ENCODE peak calls at places on chromosome 13, in four cellular contexts. F is transverse colon, N is psoas muscle, Z is heart left ventricle. W is an unnamed sample.

GRCh38 chr13:106139407-106139806 is 396.1 kb downstream of the EFNB2 start:
- DNase-seq in N (no peak), F (no peak), Z (no peak), W (no peak)

GRCh38 chr13:26991508-26992181 is 180.0 kb downstream of the USP12 start:
- DNase-seq in Z (no peak), F (no peak), N (no peak), W (no peak)

GRCh38 chr13:38582133-38582532 is 104.7 kb upstream of the FREM2 start:
- DNase-seq in F (no peak), N (no peak), Z (no peak), W (no peak)

GRCh38 chr13:32720026-32720425 is 133.8 kb downstream of the PDS5B start:
- DNase-seq in N (no peak), F (no peak), Z (no peak), W (no peak)

GRCh38 chr13:106382569-106382968 is 152.9 kb downstream of the EFNB2 start:
- DNase-seq in F (no peak), N (no peak), Z (no peak), W (no peak)

GRCh38 chr13:67353891-67354459 is 123.8 kb upstream of the PCDH9 start:
- DNase-seq in Z (no peak), N (no peak), F (no peak), W (no peak)

GRCh38 chr13:75705395-75705794 is 69.3 kb downstream of the LMO7 start:
- DNase-seq in N (no peak), Z (no peak), F (no peak), W (peak; percentile 97)

GRCh38 chr13:100513987-100514670 is 74.5 kb downstream of the GGACT start:
- DNase-seq in F (no peak), N (no peak), Z (no peak), W (no peak)

GRCh38 chr13:76019421-76020044 is 383.4 kb downstream of the LMO7 start:
- DNase-seq in N (no peak), Z (no peak), F (no peak), W (no peak)

GRCh38 chr13:32008518-32009175 is 22.9 kb upstream of the FRY start:
- DNase-seq in Z (no peak), F (no peak), N (no peak), W (no peak)

GRCh38 chr13:40352385-40352778 is 314.1 kb downstream of the FOXO1 start:
- DNase-seq in N (peak; percentile 91), F (no peak), Z (peak; percentile 79), W (no peak)

GRCh38 chr13:63139277-63139676 is 1723.6 kb upstream of the PCDH20 start:
- DNase-seq in N (no peak), F (no peak), Z (no peak), W (no peak)

GRCh38 chr13:80131204-80131603 is 209.7 kb downstream of the SPRY2 start:
- DNase-seq in F (peak; percentile 81), N (peak; percentile 87), Z (peak; percentile 84), W (no peak)

GRCh38 chr13:52879950-52880650 is 31.7 kb upstream of the PCDH8 start:
- DNase-seq in N (no peak), Z (no peak), F (no peak), W (no peak)

GRCh38 chr13:109012115-109012514 is 382.7 kb downstream of the MYO16 start:
- DNase-seq in N (no peak), F (no peak), Z (no peak), W (no peak)

GRCh38 chr13:111491021-111491420 is 170.6 kb downstream of the TEX29 start:
- DNase-seq in N (no peak), Z (no peak), F (no peak), W (no peak)

GRCh38 chr13:94516456-94516855 is 37.0 kb upstream of the DCT start:
- DNase-seq in N (no peak), F (no peak), Z (no peak), W (no peak)

GRCh38 chr13:50460366-50460765 is 383.1 kb downstream of the DLEU7 start:
- DNase-seq in N (no peak), Z (no peak), F (no peak), W (no peak)

GRCh38 chr13:112102243-112102642 is 35.3 kb downstream of the SOX1 start:
- DNase-seq in N (no peak), F (no peak), Z (no peak), W (no peak)

GRCh38 chr13:28638756-28639155 is 20.2 kb upstream of the POMP start:
- DNase-seq in N (no peak), Z (no peak), F (no peak), W (no peak)

GRCh38 chr13:47039106-47039505 is 142.3 kb upstream of the HTR2A start:
- DNase-seq in F (no peak), Z (no peak), N (no peak), W (peak; percentile 26)

GRCh38 chr13:31846984-31847752 is 107.8 kb downstream of the RXFP2 start:
- DNase-seq in Z (peak; percentile 38), N (peak; percentile 59), F (no peak), W (no peak)

GRCh38 chr13:113949546-113949945 is 24.3 kb downstream of the C13orf46 start:
- DNase-seq in Z (no peak), F (no peak), N (peak; percentile 49), W (no peak)

GRCh38 chr13:113952983-113953520 is 20.8 kb downstream of the C13orf46 start:
- DNase-seq in N (no peak), F (no peak), Z (peak; percentile 18), W (no peak)

GRCh38 chr13:113950451-113951245 is 23.2 kb downstream of the C13orf46 start:
- DNase-seq in Z (peak; percentile 29), F (no peak), N (peak; percentile 57), W (no peak)

GRCh38 chr13:113952151-113952982 is 21.5 kb downstream of the C13orf46 start:
- DNase-seq in Z (peak; percentile 23), N (peak; percentile 50), F (no peak), W (no peak)

GRCh38 chr13:113951246-113951999 is 22.5 kb downstream of the C13orf46 start:
- DNase-seq in Z (peak; percentile 88), N (peak; percentile 95), F (peak; percentile 91), W (no peak)
- H3K27ac ChIP-seq in Z (no peak overlapping the region), N (no peak overlapping the region), F (no peak overlapping the region), W (no peak overlapping the region)

GRCh38 chr13:110444226-110444653 is 117.3 kb downstream of the RAB20 start:
- DNase-seq in Z (no peak), F (no peak), N (no peak), W (no peak)

GRCh38 chr13:110446570-110446880 is 115.0 kb downstream of the RAB20 start:
- DNase-seq in N (no peak), F (no peak), Z (no peak), W (no peak)

GRCh38 chr13:110445183-110445582 is 116.3 kb downstream of the RAB20 start:
- DNase-seq in N (no peak), Z (no peak), F (no peak), W (no peak)

GRCh38 chr13:110447058-110447511 is 114.4 kb downstream of the RAB20 start:
- DNase-seq in N (no peak), F (no peak), Z (no peak), W (no peak)

GRCh38 chr13:110445722-110446569 is 115.6 kb downstream of the RAB20 start:
- DNase-seq in N (no peak), F (no peak), Z (no peak), W (no peak)
- H3K27ac ChIP-seq in N (no peak overlapping the region), F (peak overlapping the region; percentile 66), Z (no peak overlapping the region), W (no peak overlapping the region)

DNA sequence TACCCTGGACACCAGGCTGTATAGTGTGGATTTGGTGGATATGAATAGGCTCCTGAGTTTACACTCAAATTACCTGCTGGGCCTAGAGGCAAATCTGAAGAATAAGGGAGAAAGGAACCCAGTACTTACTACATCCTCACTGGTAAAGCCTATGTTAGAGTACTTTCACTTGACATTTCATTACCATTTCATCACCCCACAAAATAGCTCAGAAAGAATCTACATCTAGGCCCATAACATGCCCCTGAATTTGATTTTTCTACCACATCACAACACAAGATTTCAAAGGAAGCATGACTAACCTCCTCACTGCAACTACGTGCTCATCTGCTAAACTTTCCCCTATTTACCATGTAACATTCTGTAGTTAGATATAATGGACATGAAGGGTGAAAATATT is 43.3 kb downstream of the VWA8 start:
- DNase-seq in F (no peak), Z (no peak), N (no peak), W (no peak)
- H3K27ac ChIP-seq in F (no peak overlapping the region), Z (peak overlapping the region; percentile 8), N (peak overlapping the region; percentile 71), W (peak overlapping the region; percentile 62)

GRCh38 chr13:44715287-44716224 is 139.4 kb upstream of the TSC22D1 start:
- DNase-seq in N (no peak), Z (no peak), F (no peak), W (no peak)
- H3K27ac ChIP-seq in N (peak overlapping the region; percentile 54), Z (no peak overlapping the region), F (no peak overlapping the region), W (peak overlapping the region; percentile 91)

DNA sequence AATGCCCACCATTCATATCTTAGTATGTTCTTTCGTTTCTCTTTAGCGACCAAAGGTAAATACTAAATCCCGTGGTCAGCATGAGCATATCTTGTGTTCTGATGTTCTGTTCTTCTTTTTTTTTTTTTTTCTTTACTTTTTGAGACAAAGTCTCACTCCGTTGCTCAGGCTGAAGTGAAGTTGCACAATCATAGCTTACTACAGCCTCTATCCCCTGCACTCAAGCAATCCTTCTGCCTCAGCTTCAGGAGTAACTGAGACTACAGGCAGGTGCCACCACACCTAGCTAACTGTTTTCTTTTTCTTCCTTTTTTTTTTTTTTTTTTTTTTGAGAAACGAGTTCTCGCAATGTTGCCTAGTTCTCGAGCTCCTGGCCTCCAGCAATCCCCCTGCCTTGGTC is 60.9 kb upstream of the ATP12A start:
- DNase-seq in N (no peak), Z (no peak), F (no peak), W (no peak)
- H3K27ac ChIP-seq in N (no peak overlapping the region), Z (no peak overlapping the region), F (no peak overlapping the region), W (no peak overlapping the region)

GRCh38 chr13:45796421-45796960 is 55.1 kb downstream of the SIAH3 start:
- DNase-seq in F (no peak), N (no peak), Z (no peak), W (no peak)

GRCh38 chr13:45798851-45799250 is 52.7 kb downstream of the SIAH3 start:
- DNase-seq in Z (no peak), N (no peak), F (no peak), W (no peak)

GRCh38 chr13:45792827-45793303 is 58.7 kb downstream of the SIAH3 start:
- DNase-seq in F (no peak), Z (no peak), N (no peak), W (no peak)
- H3K27ac ChIP-seq in F (no peak overlapping the region), Z (no peak overlapping the region), N (no peak overlapping the region), W (no peak overlapping the region)

DNA sequence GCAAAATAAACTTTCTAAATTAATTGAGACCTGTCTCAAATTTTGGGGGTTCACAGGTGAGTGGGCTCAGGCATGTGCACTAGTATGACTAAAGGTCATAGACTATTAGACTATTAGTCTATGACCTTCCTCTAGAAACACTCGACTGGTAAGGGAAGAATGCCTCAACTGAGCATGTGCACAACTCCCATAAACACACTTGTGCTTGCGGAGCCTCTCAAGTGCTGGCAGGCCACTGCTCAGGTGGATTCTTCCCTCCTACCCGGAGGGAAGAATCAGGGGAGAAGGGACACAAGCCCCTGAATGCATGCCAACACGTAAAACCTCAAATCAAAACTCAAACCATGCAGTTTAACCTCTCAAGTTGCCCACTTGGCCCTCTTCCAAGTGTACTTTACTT is 287.6 kb upstream of the SGCG start:
- DNase-seq in F (no peak), N (no peak), Z (no peak), W (no peak)
- H3K27ac ChIP-seq in F (no peak overlapping the region), N (no peak overlapping the region), Z (no peak overlapping the region), W (peak overlapping the region; percentile 26)

DNA sequence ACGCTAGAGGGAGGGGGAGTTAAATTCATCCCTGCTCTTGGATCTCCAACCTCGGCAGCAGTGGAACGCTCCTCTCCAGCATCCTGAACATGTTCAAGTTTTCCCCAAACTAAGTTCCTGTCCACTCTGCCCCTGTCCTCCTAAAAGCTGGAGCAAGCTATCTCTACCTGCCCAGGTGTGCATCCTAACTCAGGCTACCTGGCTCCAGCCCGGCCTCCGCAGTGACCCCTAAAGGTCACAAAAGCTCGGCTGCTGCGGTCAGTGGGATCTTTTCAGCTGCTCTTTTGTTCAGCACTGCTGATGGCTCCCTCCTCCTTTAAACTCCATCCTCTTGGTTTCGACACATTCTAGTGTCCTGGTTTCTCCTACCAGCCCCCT is 1.4 kb downstream of the DCUN1D2 start:
- DNase-seq in F (no peak), Z (no peak), N (no peak), W (no peak)
- H3K27ac ChIP-seq in F (peak overlapping the region; percentile 92), Z (peak overlapping the region; percentile 92), N (peak overlapping the region; percentile 88), W (no peak overlapping the region)

W was measured in epithelial cell of prostate.